ENCODE peak calls at places on chromosomes 6 and 20, in five cellular contexts. V is astrocyte of the spinal cord, I is fibroblast of mammary gland, Y is LNCaP clone FGC, C is HFF-Myc. D is an unnamed sample.

GRCh38 chr6:119523546-119523945 is 174.0 kb upstream of the MAN1A1 start:
- DNase-seq in C (no peak), I (no peak), Y (no peak), V (no peak), D (no peak)

GRCh38 chr6:94278146-94278545 is 858.8 kb upstream of the EPHA7 start:
- DNase-seq in V (no peak), C (no peak), Y (no peak), I (no peak), D (no peak)

GRCh38 chr20:22438926-22439325 is 145.4 kb downstream of the FOXA2 start:
- DNase-seq in V (no peak), Y (no peak), C (no peak), I (no peak), D (no peak)

GRCh38 chr6:87741001-87741650 is 39.1 kb upstream of the AKIRIN2 start:
- DNase-seq in Y (no peak), I (no peak), C (no peak), V (no peak), D (no peak)

GRCh38 chr20:63457737-63458136 is 14.7 kb downstream of the KCNQ2 start:
- DNase-seq in C (no peak), V (no peak), I (peak; percentile 22), Y (no peak), D (peak; percentile 59)

GRCh38 chr6:138402833-138403187 is 1.2 kb upstream of the HEBP2 start:
- DNase-seq in C (no peak), I (no peak), V (no peak), Y (no peak), D (no peak)

GRCh38 chr20:527571-527886 is 16.1 kb downstream of the CSNK2A1 start:
- DNase-seq in V (no peak), Y (no peak), I (no peak), C (no peak), D (no peak)

GRCh38 chr6:127299522-127300240 is 33.0 kb downstream of the RNF146 start:
- DNase-seq in Y (no peak), V (no peak), I (peak; percentile 48), C (no peak), D (peak; percentile 53)

GRCh38 chr20:63084563-63084927 is 77.8 kb upstream of the BHLHE23 start:
- DNase-seq in C (no peak), I (no peak), V (no peak), Y (no peak), D (no peak)

GRCh38 chr6:89058627-89059026 is 21.9 kb upstream of the PNRC1 start:
- DNase-seq in Y (no peak), C (no peak), I (no peak), V (no peak), D (no peak)

GRCh38 chr20:17226410-17227198 is at the start of gene PCSK2:
- DNase-seq in Y (no peak), I (peak; percentile 38), V (peak; percentile 19), C (no peak), D (peak; percentile 12)

GRCh38 chr20:56247954-56248782 is at the start of gene MC3R:
- DNase-seq in I (peak; percentile 40), C (no peak), V (peak; percentile 3), Y (peak; percentile 48), D (peak; percentile 27)

GRCh38 chr6:167350731-167351655 is 26.1 kb downstream of the TTLL2 start:
- DNase-seq in C (peak; percentile 17), Y (no peak), I (peak; percentile 49), V (peak; percentile 63), D (peak; percentile 56)
- H3K4me3 ChIP-seq in C (peak overlapping the region; percentile 19), Y (no peak overlapping the region), I (peak overlapping the region; percentile 17), V (peak overlapping the region; percentile 34), D (peak overlapping the region; percentile 30)

DNA sequence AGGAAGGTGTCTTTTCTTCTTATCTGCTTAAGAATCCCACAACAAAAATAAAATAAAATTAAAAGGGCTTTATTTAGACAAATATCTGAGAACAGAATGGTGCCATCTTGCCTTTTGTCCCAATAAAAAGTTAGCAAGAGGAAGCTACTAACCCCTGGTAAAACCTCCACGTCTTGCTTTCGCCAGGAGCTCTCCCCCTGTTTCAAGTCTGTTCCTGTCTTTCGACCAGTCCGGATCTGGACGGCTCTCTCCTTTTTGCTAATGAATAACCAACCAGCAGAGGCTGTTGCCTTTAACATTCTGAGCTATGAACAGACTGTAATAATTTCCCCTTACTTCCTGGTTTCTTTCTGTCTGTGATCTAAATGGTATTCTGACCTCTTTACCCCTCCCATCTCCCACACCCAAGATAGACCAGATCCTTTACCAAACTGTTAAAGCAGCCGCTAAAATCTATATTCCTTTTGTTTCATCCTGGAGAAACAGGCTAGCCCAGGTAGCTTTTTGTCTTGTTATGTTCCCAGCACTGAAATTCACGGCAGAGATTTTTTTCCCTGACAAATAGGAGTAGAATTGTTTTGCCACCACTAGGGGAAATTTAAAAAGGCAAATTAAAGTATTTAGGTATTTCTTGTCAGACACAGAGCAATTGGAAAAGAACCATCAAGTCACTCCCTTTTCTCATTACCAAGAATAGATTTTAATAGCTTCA is at the start of gene FRK:
- DNase-seq in I (peak; percentile 41), Y (peak; percentile 69), V (peak; percentile 23), C (no peak), D (peak; percentile 59)
- TF ChIP-seq CTCF in I (peak; percentile 24), Y (no peak), V (no peak), C (peak; percentile 2), D (peak; percentile 32)

GRCh38 chr6:110329348-110329728 is 28.8 kb downstream of the METTL24 start:
- DNase-seq in Y (no peak), V (no peak), C (peak; percentile 51), I (peak; percentile 17), D (no peak)
- H3K4me3 ChIP-seq in Y (no peak overlapping the region), V (no peak overlapping the region), C (peak overlapping the region; percentile 10), I (peak overlapping the region; percentile 36), D (no peak overlapping the region)

GRCh38 chr6:26172496-26172958 is 85.3 kb downstream of the HFE start:
- DNase-seq in I (peak; percentile 40), C (no peak), Y (no peak), V (peak; percentile 52), D (peak; percentile 59)

GRCh38 chr6:26173836-26174144 is 86.6 kb downstream of the HFE start:
- DNase-seq in V (no peak), Y (no peak), C (no peak), I (no peak), D (no peak)

GRCh38 chr6:26170181-26170580 is 83.0 kb downstream of the HFE start:
- DNase-seq in Y (no peak), V (no peak), I (no peak), C (no peak), D (no peak)

GRCh38 chr6:26175033-26175427 is 87.8 kb downstream of the HFE start:
- DNase-seq in Y (no peak), C (no peak), V (no peak), I (no peak), D (no peak)

DNA sequence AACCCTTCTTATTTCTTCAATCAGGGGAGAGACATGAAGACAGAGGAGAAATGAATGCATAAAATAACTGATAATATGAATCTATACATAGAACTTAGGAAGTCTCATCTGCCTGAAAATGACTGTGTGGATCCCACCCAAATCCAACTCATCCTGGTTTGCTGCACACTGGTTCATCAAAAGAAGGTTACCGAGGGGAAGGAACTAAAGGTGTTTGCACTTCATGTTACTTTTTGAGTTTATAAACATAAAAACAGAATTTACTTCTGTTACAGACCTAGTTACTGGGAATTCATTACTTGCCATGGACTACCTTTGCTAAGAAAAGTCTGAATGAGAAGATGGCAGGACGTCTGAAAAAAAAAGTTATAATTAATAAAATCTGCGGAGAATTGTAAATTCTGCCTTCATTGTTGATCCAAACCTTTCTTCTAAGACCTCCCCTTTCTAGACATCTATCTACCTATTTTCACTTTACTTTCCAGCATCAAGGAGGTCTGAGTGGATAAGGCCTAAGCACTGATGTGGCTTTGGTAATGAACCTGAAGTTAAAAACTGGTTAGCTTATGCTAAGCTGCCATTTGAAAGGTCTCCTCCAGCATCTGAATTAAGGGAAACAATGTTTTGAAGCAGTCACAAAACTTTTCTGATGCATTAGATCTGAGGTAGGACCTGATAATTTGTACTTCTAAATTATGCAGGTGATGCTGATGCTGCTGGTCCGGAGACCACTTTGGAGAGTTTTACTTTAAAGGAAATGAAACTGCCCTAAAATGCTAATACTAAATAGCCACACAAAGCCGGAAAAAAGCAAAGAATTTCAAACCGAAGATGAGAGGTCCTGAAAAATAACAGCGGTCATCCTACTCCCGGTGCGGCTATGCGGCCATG is 84.0 kb downstream of the HFE start:
- DNase-seq in Y (no peak), I (no peak), C (no peak), V (no peak), D (no peak)
- TF ChIP-seq CTCF in Y (no peak), I (no peak), C (no peak), V (no peak), D (no peak)